ENCODE peak calls at places on chromosomes 4 and X, in six cellular contexts. One of them, this sample, is unnamed.
A peak's percentile ranks its signal among the peaks of the same experiment; 100 is the strongest.

GRCh38 chrX:50456712-50457484 is 13.7 kb downstream of the DGKK start:
- DNase-seq in fibroblast of mammary gland: no peak
- DNase-seq in BE2C: no peak
- DNase-seq in mammary epithelial cell: no peak
- DNase-seq in AG04449: no peak
- DNase-seq in NB4: peak; percentile 85
- DNase-seq in this sample: no peak

GRCh38 chr4:159035570-159035969 is 67.3 kb upstream of the RAPGEF2 start:
- DNase-seq in fibroblast of mammary gland: no peak
- DNase-seq in BE2C: no peak
- DNase-seq in mammary epithelial cell: no peak
- DNase-seq in AG04449: no peak
- DNase-seq in NB4: no peak
- DNase-seq in this sample: no peak

GRCh38 chr4:107799634-107800033 is 25.1 kb upstream of the SGMS2 start:
- DNase-seq in fibroblast of mammary gland: no peak
- DNase-seq in BE2C: no peak
- DNase-seq in mammary epithelial cell: no peak
- DNase-seq in AG04449: no peak
- DNase-seq in NB4: no peak
- DNase-seq in this sample: no peak

GRCh38 chr4:12692815-12693214 is 791.3 kb downstream of the RAB28 start:
- DNase-seq in fibroblast of mammary gland: peak; percentile 24
- DNase-seq in BE2C: no peak
- DNase-seq in mammary epithelial cell: no peak
- DNase-seq in AG04449: no peak
- DNase-seq in NB4: no peak
- DNase-seq in this sample: no peak

GRCh38 chr4:35966558-35966957 is 277.8 kb downstream of the ARAP2 start:
- DNase-seq in fibroblast of mammary gland: no peak
- DNase-seq in BE2C: no peak
- DNase-seq in mammary epithelial cell: no peak
- DNase-seq in AG04449: no peak
- DNase-seq in NB4: no peak
- DNase-seq in this sample: no peak

GRCh38 chr4:107631568-107631967 is 88.5 kb downstream of the PAPSS1 start:
- DNase-seq in fibroblast of mammary gland: peak; percentile 15
- DNase-seq in BE2C: no peak
- DNase-seq in mammary epithelial cell: no peak
- DNase-seq in AG04449: no peak
- DNase-seq in NB4: no peak
- DNase-seq in this sample: no peak

GRCh38 chrX:31934842-31935241 is 863.0 kb upstream of the FTHL17 start:
- DNase-seq in fibroblast of mammary gland: no peak
- DNase-seq in BE2C: no peak
- DNase-seq in mammary epithelial cell: no peak
- DNase-seq in AG04449: no peak
- DNase-seq in NB4: no peak
- DNase-seq in this sample: no peak

GRCh38 chrX:49204709-49205108 is 4.7 kb upstream of the SYP start:
- DNase-seq in fibroblast of mammary gland: no peak
- DNase-seq in BE2C: no peak
- DNase-seq in mammary epithelial cell: no peak
- DNase-seq in AG04449: no peak
- DNase-seq in NB4: no peak
- DNase-seq in this sample: no peak

GRCh38 chr4:41418444-41418843 is 119.5 kb upstream of the LIMCH1 start:
- DNase-seq in fibroblast of mammary gland: no peak
- DNase-seq in BE2C: no peak
- DNase-seq in mammary epithelial cell: peak; percentile 37
- DNase-seq in AG04449: peak; percentile 9
- DNase-seq in NB4: no peak
- DNase-seq in this sample: no peak

GRCh38 chrX:28099166-28099565 is 117.9 kb upstream of the DCAF8L1 start:
- DNase-seq in fibroblast of mammary gland: no peak
- DNase-seq in BE2C: no peak
- DNase-seq in mammary epithelial cell: no peak
- DNase-seq in AG04449: no peak
- DNase-seq in NB4: no peak
- DNase-seq in this sample: no peak

GRCh38 chr4:141248029-141248428 is 27.3 kb downstream of the ZNF330 start:
- DNase-seq in fibroblast of mammary gland: peak; percentile 84
- DNase-seq in BE2C: no peak
- DNase-seq in mammary epithelial cell: no peak
- DNase-seq in AG04449: peak; percentile 28
- DNase-seq in NB4: peak; percentile 71
- DNase-seq in this sample: peak; percentile 73

GRCh38 chrX:77450415-77450814 is 3.2 kb downstream of the FGF16 start:
- DNase-seq in fibroblast of mammary gland: no peak
- DNase-seq in BE2C: no peak
- DNase-seq in mammary epithelial cell: no peak
- DNase-seq in AG04449: no peak
- DNase-seq in NB4: no peak
- DNase-seq in this sample: no peak

GRCh38 chr4:72319596-72319995 is 249.4 kb downstream of the ADAMTS3 start:
- DNase-seq in fibroblast of mammary gland: peak; percentile 85
- DNase-seq in BE2C: no peak
- DNase-seq in mammary epithelial cell: peak; percentile 90
- DNase-seq in AG04449: peak; percentile 7
- DNase-seq in NB4: no peak
- DNase-seq in this sample: no peak

GRCh38 chrX:99301990-99302389 is 1108.1 kb downstream of the PCDH19 start:
- DNase-seq in fibroblast of mammary gland: peak; percentile 5
- DNase-seq in BE2C: no peak
- DNase-seq in mammary epithelial cell: no peak
- DNase-seq in AG04449: no peak
- DNase-seq in NB4: peak; percentile 38
- DNase-seq in this sample: no peak

GRCh38 chr4:56227301-56227835 is 159.9 kb downstream of the AASDH start:
- DNase-seq in fibroblast of mammary gland: no peak
- DNase-seq in BE2C: no peak
- DNase-seq in mammary epithelial cell: no peak
- DNase-seq in AG04449: no peak
- DNase-seq in NB4: no peak
- DNase-seq in this sample: no peak

GRCh38 chrX:127030011-127030738 is 210.6 kb downstream of the PRR32 start:
- DNase-seq in fibroblast of mammary gland: no peak
- DNase-seq in BE2C: no peak
- DNase-seq in mammary epithelial cell: no peak
- DNase-seq in AG04449: no peak
- DNase-seq in NB4: no peak
- DNase-seq in this sample: no peak

GRCh38 chr4:55547461-55547770 is 707 bp upstream of the CLOCK start:
- DNase-seq in fibroblast of mammary gland: no peak
- DNase-seq in BE2C: no peak
- DNase-seq in mammary epithelial cell: no peak
- DNase-seq in AG04449: no peak
- DNase-seq in NB4: no peak
- DNase-seq in this sample: peak; percentile 68

GRCh38 chr4:73885570-73886230 is 16.5 kb downstream of the CXCL1 start:
- DNase-seq in fibroblast of mammary gland: peak; percentile 55
- DNase-seq in BE2C: no peak
- DNase-seq in mammary epithelial cell: no peak
- DNase-seq in AG04449: no peak
- DNase-seq in NB4: no peak
- DNase-seq in this sample: no peak

GRCh38 chr4:7256989-7257810 is 64.9 kb downstream of the SORCS2 start:
- DNase-seq in fibroblast of mammary gland: no peak
- DNase-seq in BE2C: peak; percentile 43
- DNase-seq in mammary epithelial cell: no peak
- DNase-seq in AG04449: no peak
- DNase-seq in NB4: no peak
- DNase-seq in this sample: no peak

GRCh38 chr4:18578307-18578706 is 556.8 kb upstream of the LCORL start:
- DNase-seq in fibroblast of mammary gland: no peak
- DNase-seq in BE2C: no peak
- DNase-seq in mammary epithelial cell: no peak
- DNase-seq in AG04449: no peak
- DNase-seq in NB4: no peak
- DNase-seq in this sample: no peak

GRCh38 chr4:106365613-106366012 is 3.0 kb downstream of the GIMD1 start:
- DNase-seq in fibroblast of mammary gland: peak; percentile 92
- DNase-seq in BE2C: no peak
- DNase-seq in mammary epithelial cell: peak; percentile 82
- DNase-seq in AG04449: peak; percentile 78
- DNase-seq in NB4: peak; percentile 77
- DNase-seq in this sample: no peak

GRCh38 chr4:171025776-171026175 is 787.4 kb upstream of the GALNTL6 start:
- DNase-seq in fibroblast of mammary gland: no peak
- DNase-seq in BE2C: no peak
- DNase-seq in mammary epithelial cell: peak; percentile 4
- DNase-seq in AG04449: no peak
- DNase-seq in NB4: peak; percentile 81
- DNase-seq in this sample: no peak

GRCh38 chrX:102714994-102715393 is 2.7 kb downstream of the GPRASP2 start:
- DNase-seq in fibroblast of mammary gland: peak; percentile 7
- DNase-seq in BE2C: no peak
- DNase-seq in mammary epithelial cell: no peak
- DNase-seq in AG04449: no peak
- DNase-seq in NB4: no peak
- DNase-seq in this sample: no peak

GRCh38 chr4:182238355-182238931 is 4.8 kb upstream of the TENM3 start:
- DNase-seq in fibroblast of mammary gland: no peak
- DNase-seq in BE2C: no peak
- DNase-seq in mammary epithelial cell: peak; percentile 37
- DNase-seq in AG04449: no peak
- DNase-seq in NB4: no peak
- DNase-seq in this sample: no peak

GRCh38 chrX:87583679-87584078 is 66.1 kb downstream of the KLHL4 start:
- DNase-seq in fibroblast of mammary gland: peak; percentile 39
- DNase-seq in BE2C: peak; percentile 4
- DNase-seq in mammary epithelial cell: peak; percentile 6
- DNase-seq in AG04449: no peak
- DNase-seq in NB4: peak; percentile 33
- DNase-seq in this sample: no peak

GRCh38 chrX:87582453-87582852 is 64.9 kb downstream of the KLHL4 start:
- DNase-seq in fibroblast of mammary gland: no peak
- DNase-seq in BE2C: no peak
- DNase-seq in mammary epithelial cell: no peak
- DNase-seq in AG04449: no peak
- DNase-seq in NB4: no peak
- DNase-seq in this sample: no peak

GRCh38 chrX:87580862-87581261 is 63.3 kb downstream of the KLHL4 start:
- DNase-seq in fibroblast of mammary gland: no peak
- DNase-seq in BE2C: no peak
- DNase-seq in mammary epithelial cell: no peak
- DNase-seq in AG04449: no peak
- DNase-seq in NB4: no peak
- DNase-seq in this sample: no peak

GRCh38 chrX:87578978-87579377 is 61.4 kb downstream of the KLHL4 start:
- DNase-seq in fibroblast of mammary gland: peak; percentile 5
- DNase-seq in BE2C: no peak
- DNase-seq in mammary epithelial cell: no peak
- DNase-seq in AG04449: no peak
- DNase-seq in NB4: no peak
- DNase-seq in this sample: no peak
- TF ChIP-seq CTCF in fibroblast of mammary gland: peak; percentile 22
- TF ChIP-seq CTCF in BE2C: no peak
- TF ChIP-seq CTCF in mammary epithelial cell: peak; percentile 34
- TF ChIP-seq CTCF in AG04449: no peak
- TF ChIP-seq CTCF in NB4: no peak
- TF ChIP-seq CTCF in this sample: no peak

GRCh38 chr4:2280531-2281300 is 18.8 kb upstream of the MXD4 start:
- DNase-seq in fibroblast of mammary gland: no peak
- DNase-seq in BE2C: no peak
- DNase-seq in mammary epithelial cell: no peak
- DNase-seq in AG04449: no peak
- DNase-seq in NB4: no peak
- DNase-seq in this sample: no peak
- TF ChIP-seq CTCF in fibroblast of mammary gland: peak; percentile 5
- TF ChIP-seq CTCF in BE2C: no peak
- TF ChIP-seq CTCF in mammary epithelial cell: peak; percentile 13
- TF ChIP-seq CTCF in AG04449: no peak
- TF ChIP-seq CTCF in NB4: no peak
- TF ChIP-seq CTCF in this sample: no peak

GRCh38 chr4:153651041-153651960 is 32.8 kb upstream of the TLR2 start:
- DNase-seq in fibroblast of mammary gland: peak; percentile 56
- DNase-seq in BE2C: no peak
- DNase-seq in mammary epithelial cell: peak; percentile 43
- DNase-seq in AG04449: no peak
- DNase-seq in NB4: peak; percentile 94
- DNase-seq in this sample: peak; percentile 74
- TF ChIP-seq CTCF in fibroblast of mammary gland: no peak
- TF ChIP-seq CTCF in BE2C: no peak
- TF ChIP-seq CTCF in mammary epithelial cell: no peak
- TF ChIP-seq CTCF in AG04449: no peak
- TF ChIP-seq CTCF in NB4: no peak
- TF ChIP-seq CTCF in this sample: no peak

DNA sequence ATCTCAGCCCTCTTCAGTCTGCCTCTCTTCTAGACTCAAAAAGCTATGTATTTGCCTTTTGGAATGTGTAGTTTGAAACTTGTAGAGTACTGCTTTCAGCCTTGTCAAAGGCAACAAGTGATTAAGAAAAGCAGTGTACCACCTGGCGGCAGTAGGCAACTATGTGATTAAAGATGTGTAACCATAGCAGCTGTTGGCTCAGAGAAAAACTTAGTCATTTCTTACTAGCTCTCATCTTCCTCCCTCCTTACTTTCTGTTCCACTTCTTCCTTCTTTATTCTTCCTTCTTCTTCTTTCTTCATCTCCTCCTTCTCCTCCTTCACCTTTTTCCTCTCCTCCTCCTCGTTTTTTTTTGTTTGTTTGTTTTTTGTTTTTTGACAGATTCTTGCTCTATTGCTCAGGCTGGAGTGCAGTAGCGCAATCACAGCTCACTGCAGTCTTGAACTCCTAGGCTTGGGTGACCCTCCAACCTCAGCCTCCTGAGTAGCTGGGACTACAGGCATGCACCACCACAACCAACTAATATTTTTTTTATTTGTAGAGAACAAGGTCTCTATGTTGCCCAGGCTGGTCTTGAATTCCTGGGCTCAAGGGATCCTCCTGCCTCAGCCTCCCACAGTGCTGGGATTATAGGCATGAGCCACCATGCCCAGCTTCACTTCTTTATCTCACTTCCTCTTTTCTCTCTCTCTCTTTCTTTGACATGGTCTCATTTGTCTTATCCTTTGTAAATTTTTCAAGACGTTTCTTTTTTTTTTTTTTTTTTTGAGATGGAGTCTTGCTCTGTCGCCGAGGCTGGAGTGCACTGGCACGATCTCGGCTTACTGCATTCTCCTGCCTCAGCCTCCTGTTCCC is 32.6 kb downstream of the ABHD18 start:
- DNase-seq in fibroblast of mammary gland: peak; percentile 57
- DNase-seq in BE2C: no peak
- DNase-seq in mammary epithelial cell: peak; percentile 52
- DNase-seq in AG04449: peak; percentile 7
- DNase-seq in NB4: peak; percentile 9
- DNase-seq in this sample: no peak
- TF ChIP-seq CTCF in fibroblast of mammary gland: no peak
- TF ChIP-seq CTCF in BE2C: no peak
- TF ChIP-seq CTCF in mammary epithelial cell: peak; percentile 30
- TF ChIP-seq CTCF in AG04449: no peak
- TF ChIP-seq CTCF in NB4: no peak
- TF ChIP-seq CTCF in this sample: peak; percentile 17

DNA sequence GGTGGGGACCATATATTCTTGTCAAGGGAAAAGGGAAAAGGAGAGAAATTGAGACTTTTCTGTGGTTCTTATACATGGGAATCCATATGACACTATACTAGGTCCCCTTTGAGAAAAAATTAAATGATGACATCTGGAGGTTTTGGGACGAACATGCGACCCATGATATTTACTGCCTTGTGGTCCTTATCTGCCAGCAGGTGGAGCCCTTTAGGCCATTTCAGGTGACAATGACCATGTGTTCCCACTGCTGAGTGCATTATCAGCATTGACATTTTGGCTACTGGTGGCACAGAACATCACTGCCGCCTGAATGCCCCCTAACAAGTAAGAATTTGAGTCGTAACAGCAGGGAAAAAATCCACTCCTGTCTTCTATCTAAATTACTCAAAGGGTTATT is 843.4 kb downstream of the FSTL5 start:
- DNase-seq in fibroblast of mammary gland: no peak
- DNase-seq in BE2C: peak; percentile 60
- DNase-seq in mammary epithelial cell: peak; percentile 13
- DNase-seq in AG04449: no peak
- DNase-seq in NB4: peak; percentile 55
- DNase-seq in this sample: no peak
- TF ChIP-seq CTCF in fibroblast of mammary gland: peak; percentile 2
- TF ChIP-seq CTCF in BE2C: peak; percentile 82
- TF ChIP-seq CTCF in mammary epithelial cell: peak; percentile 62
- TF ChIP-seq CTCF in AG04449: peak; percentile 17
- TF ChIP-seq CTCF in NB4: peak; percentile 55
- TF ChIP-seq CTCF in this sample: peak; percentile 29